ENCODE peak calls at places on chromosomes 2 and 18, in six cellular contexts. V is T-helper 9 cell, C is T follicular helper cell, N is neural crest cell, H is left ventricle myocardium superior, G is NCI-H460. W is an unnamed sample.

GRCh38 chr2:201707753-201708152 is 9.3 kb upstream of the MPP4 start:
- DNase-seq in V (no peak), C (no peak), N (no peak), H (no peak), G (peak; percentile 47), W (peak; percentile 46)

GRCh38 chr18:79785831-79786230 is 11.9 kb upstream of the KCNG2 start:
- DNase-seq in V (no peak), C (no peak), N (no peak), H (no peak), G (no peak), W (no peak)

GRCh38 chr2:9984217-9984739 is 32.8 kb downstream of the GRHL1 start:
- DNase-seq in V (no peak), C (no peak), N (no peak), H (no peak), G (peak; percentile 33), W (no peak)

GRCh38 chr2:60932954-60933353 is 51.6 kb downstream of the REL start:
- DNase-seq in V (no peak), C (no peak), N (no peak), H (no peak), G (no peak), W (no peak)

GRCh38 chr18:44715841-44716240 is 35.2 kb downstream of the SETBP1 start:
- DNase-seq in V (no peak), C (no peak), N (no peak), H (no peak), G (no peak), W (no peak)

GRCh38 chr18:13239557-13239956 is 21.0 kb downstream of the LDLRAD4 start:
- DNase-seq in V (no peak), C (no peak), N (no peak), H (no peak), G (no peak), W (no peak)

GRCh38 chr18:8757598-8757997 is 52.2 kb downstream of the MTCL1 start:
- DNase-seq in V (no peak), C (no peak), N (no peak), H (no peak), G (no peak), W (no peak)

GRCh38 chr2:189083088-189083487 is 96.5 kb downstream of the COL5A2 start:
- DNase-seq in V (no peak), C (no peak), N (no peak), H (no peak), G (no peak), W (no peak)

GRCh38 chr2:929011-929735 is 21.5 kb upstream of the SNTG2 start:
- DNase-seq in V (no peak), C (no peak), N (no peak), H (no peak), G (no peak), W (no peak)

GRCh38 chr2:141242008-141242407 is 888.8 kb downstream of the LRP1B start:
- DNase-seq in V (no peak), C (no peak), N (no peak), H (no peak), G (no peak), W (no peak)

GRCh38 chr2:196823750-196824149 is 14.6 kb upstream of the C2orf66 start:
- DNase-seq in V (no peak), C (no peak), N (no peak), H (no peak), G (peak; percentile 82), W (peak; percentile 57)

GRCh38 chr2:192655916-192656315 is 461.2 kb upstream of the TMEFF2 start:
- DNase-seq in V (no peak), C (no peak), N (no peak), H (no peak), G (no peak), W (no peak)

GRCh38 chr2:86397989-86398388 is 43.2 kb upstream of the KDM3A start:
- DNase-seq in V (no peak), C (no peak), N (no peak), H (no peak), G (no peak), W (no peak)

GRCh38 chr2:172084484-172084733 is 898 bp upstream of the DLX1 start:
- DNase-seq in V (no peak), C (no peak), N (no peak), H (no peak), G (no peak), W (no peak)

GRCh38 chr2:223232896-223233295 is 180.9 kb downstream of the KCNE4 start:
- DNase-seq in V (no peak), C (no peak), N (no peak), H (no peak), G (no peak), W (no peak)

GRCh38 chr2:75560022-75560767 is 544 bp downstream of the EVA1A start:
- DNase-seq in V (no peak), C (no peak), N (peak; percentile 26), H (peak; percentile 30), G (no peak), W (peak; percentile 39)

GRCh38 chr2:32832400-32832799 is 114.4 kb upstream of the LTBP1 start:
- DNase-seq in V (no peak), C (no peak), N (no peak), H (no peak), G (no peak), W (no peak)

GRCh38 chr2:9152975-9153402 is 53.6 kb upstream of the ASAP2 start:
- DNase-seq in V (no peak), C (no peak), N (no peak), H (no peak), G (no peak), W (no peak)

GRCh38 chr2:180952731-180953336 is 27.6 kb upstream of the UBE2E3 start:
- DNase-seq in V (no peak), C (no peak), N (no peak), H (no peak), G (no peak), W (no peak)

GRCh38 chr2:235968616-235969324 is 199.4 kb downstream of the GBX2 start:
- DNase-seq in V (no peak), C (no peak), N (no peak), H (peak; percentile 72), G (peak; percentile 1), W (no peak)

GRCh38 chr18:11767935-11768334 is 78.9 kb downstream of the GNAL start:
- DNase-seq in V (no peak), C (no peak), N (no peak), H (no peak), G (no peak), W (no peak)

GRCh38 chr18:32439802-32440201 is 30.9 kb downstream of the GAREM1 start:
- DNase-seq in V (no peak), C (no peak), N (no peak), H (no peak), G (no peak), W (no peak)

GRCh38 chr2:128497461-128497860 is 178.8 kb upstream of the HS6ST1 start:
- DNase-seq in V (no peak), C (no peak), N (no peak), H (no peak), G (no peak), W (no peak)